ENCODE peak calls at places on chromosomes 3 and 15, in seven cellular contexts. One of them, this sample, is unnamed.

GRCh38 chr15:62391565-62392262 is 226.6 kb upstream of the C2CD4B start:
- DNase-seq in M059J: peak; percentile 48
- DNase-seq in H4: no peak
- DNase-seq in cardiac fibroblast: peak; percentile 65
- DNase-seq in midbrain: peak; percentile 43
- DNase-seq in NCI-H345: no peak
- DNase-seq in SJSA1: peak; percentile 58
- DNase-seq in this sample: peak; percentile 19

GRCh38 chr15:101050647-101051290 is 131.6 kb downstream of the LRRK1 start:
- DNase-seq in M059J: no peak
- DNase-seq in H4: no peak
- DNase-seq in cardiac fibroblast: no peak
- DNase-seq in midbrain: no peak
- DNase-seq in NCI-H345: no peak
- DNase-seq in SJSA1: peak; percentile 36
- DNase-seq in this sample: no peak

GRCh38 chr15:96347181-96348111 is 16.9 kb downstream of the NR2F2 start:
- DNase-seq in M059J: no peak
- DNase-seq in H4: no peak
- DNase-seq in cardiac fibroblast: peak; percentile 67
- DNase-seq in midbrain: peak; percentile 45
- DNase-seq in NCI-H345: no peak
- DNase-seq in SJSA1: no peak
- DNase-seq in this sample: no peak

GRCh38 chr3:194579091-194579606 is 54.1 kb downstream of the TMEM44 start:
- DNase-seq in M059J: peak; percentile 59
- DNase-seq in H4: no peak
- DNase-seq in cardiac fibroblast: peak; percentile 99
- DNase-seq in midbrain: no peak
- DNase-seq in NCI-H345: no peak
- DNase-seq in SJSA1: no peak
- DNase-seq in this sample: no peak

GRCh38 chr3:194278186-194278845 is 72.8 kb downstream of the CPN2 start:
- DNase-seq in M059J: peak; percentile 55
- DNase-seq in H4: no peak
- DNase-seq in cardiac fibroblast: no peak
- DNase-seq in midbrain: no peak
- DNase-seq in NCI-H345: no peak
- DNase-seq in SJSA1: no peak
- DNase-seq in this sample: no peak

GRCh38 chr3:190491533-190492054 is 22.3 kb upstream of the IL1RAP start:
- DNase-seq in M059J: peak; percentile 63
- DNase-seq in H4: no peak
- DNase-seq in cardiac fibroblast: no peak
- DNase-seq in midbrain: no peak
- DNase-seq in NCI-H345: peak; percentile 19
- DNase-seq in SJSA1: no peak
- DNase-seq in this sample: no peak

GRCh38 chr3:97932387-97932801 is 39.8 kb downstream of the RIOX2 start:
- DNase-seq in M059J: no peak
- DNase-seq in H4: no peak
- DNase-seq in cardiac fibroblast: peak; percentile 66
- DNase-seq in midbrain: no peak
- DNase-seq in NCI-H345: no peak
- DNase-seq in SJSA1: no peak
- DNase-seq in this sample: no peak

GRCh38 chr3:67635806-67636205 is 18.6 kb downstream of the SUCLG2 start:
- DNase-seq in M059J: peak; percentile 22
- DNase-seq in H4: no peak
- DNase-seq in cardiac fibroblast: peak; percentile 15
- DNase-seq in midbrain: no peak
- DNase-seq in NCI-H345: no peak
- DNase-seq in SJSA1: no peak
- DNase-seq in this sample: no peak

GRCh38 chr3:97138914-97139541 is 324.6 kb downstream of the EPHA6 start:
- DNase-seq in M059J: no peak
- DNase-seq in H4: peak; percentile 24
- DNase-seq in cardiac fibroblast: no peak
- DNase-seq in midbrain: no peak
- DNase-seq in NCI-H345: no peak
- DNase-seq in SJSA1: no peak
- DNase-seq in this sample: no peak

GRCh38 chr3:137217733-137218132 is 259.9 kb downstream of the IL20RB start:
- DNase-seq in M059J: no peak
- DNase-seq in H4: no peak
- DNase-seq in cardiac fibroblast: no peak
- DNase-seq in midbrain: no peak
- DNase-seq in NCI-H345: no peak
- DNase-seq in SJSA1: no peak
- DNase-seq in this sample: no peak

GRCh38 chr3:125556314-125556713 is 36.3 kb upstream of the SNX4 start:
- DNase-seq in M059J: peak; percentile 13
- DNase-seq in H4: no peak
- DNase-seq in cardiac fibroblast: peak; percentile 42
- DNase-seq in midbrain: no peak
- DNase-seq in NCI-H345: no peak
- DNase-seq in SJSA1: no peak
- DNase-seq in this sample: no peak

GRCh38 chr15:20351448-20351961 is 190.1 kb downstream of the GOLGA6L6 start:
- DNase-seq in M059J: no peak
- DNase-seq in H4: no peak
- DNase-seq in cardiac fibroblast: no peak
- DNase-seq in midbrain: no peak
- DNase-seq in NCI-H345: no peak
- DNase-seq in SJSA1: no peak
- DNase-seq in this sample: no peak

GRCh38 chr3:39267631-39268553 is 11.9 kb downstream of the CX3CR1 start:
- DNase-seq in M059J: no peak
- DNase-seq in H4: no peak
- DNase-seq in cardiac fibroblast: no peak
- DNase-seq in midbrain: no peak
- DNase-seq in NCI-H345: no peak
- DNase-seq in SJSA1: no peak
- DNase-seq in this sample: no peak

GRCh38 chr3:74601793-74602192 is 12.7 kb downstream of the CNTN3 start:
- DNase-seq in M059J: no peak
- DNase-seq in H4: no peak
- DNase-seq in cardiac fibroblast: no peak
- DNase-seq in midbrain: no peak
- DNase-seq in NCI-H345: no peak
- DNase-seq in SJSA1: no peak
- DNase-seq in this sample: no peak

GRCh38 chr3:105518806-105519418 is 152.2 kb downstream of the ALCAM start:
- DNase-seq in M059J: peak; percentile 72
- DNase-seq in H4: peak; percentile 47
- DNase-seq in cardiac fibroblast: peak; percentile 79
- DNase-seq in midbrain: peak; percentile 90
- DNase-seq in NCI-H345: peak; percentile 71
- DNase-seq in SJSA1: no peak
- DNase-seq in this sample: peak; percentile 79

GRCh38 chr3:194272861-194273266 is 78.3 kb downstream of the CPN2 start:
- DNase-seq in M059J: no peak
- DNase-seq in H4: no peak
- DNase-seq in cardiac fibroblast: peak; percentile 19
- DNase-seq in midbrain: no peak
- DNase-seq in NCI-H345: no peak
- DNase-seq in SJSA1: no peak
- DNase-seq in this sample: no peak

GRCh38 chr3:114449271-114450007 is 155.6 kb downstream of the TIGIT start:
- DNase-seq in M059J: peak; percentile 47
- DNase-seq in H4: no peak
- DNase-seq in cardiac fibroblast: no peak
- DNase-seq in midbrain: peak; percentile 52
- DNase-seq in NCI-H345: peak; percentile 40
- DNase-seq in SJSA1: no peak
- DNase-seq in this sample: peak; percentile 58

GRCh38 chr3:176872771-176873209 is 324.5 kb downstream of the TBL1XR1 start:
- DNase-seq in M059J: peak; percentile 59
- DNase-seq in H4: peak; percentile 68
- DNase-seq in cardiac fibroblast: peak; percentile 70
- DNase-seq in midbrain: peak; percentile 3
- DNase-seq in NCI-H345: peak; percentile 45
- DNase-seq in SJSA1: no peak
- DNase-seq in this sample: peak; percentile 24

GRCh38 chr15:73914145-73914544 is 12.1 kb upstream of the LOXL1 start:
- DNase-seq in M059J: no peak
- DNase-seq in H4: no peak
- DNase-seq in cardiac fibroblast: no peak
- DNase-seq in midbrain: no peak
- DNase-seq in NCI-H345: no peak
- DNase-seq in SJSA1: no peak
- DNase-seq in this sample: no peak

GRCh38 chr15:61422773-61423172 is 193.7 kb upstream of the RORA start:
- DNase-seq in M059J: no peak
- DNase-seq in H4: no peak
- DNase-seq in cardiac fibroblast: no peak
- DNase-seq in midbrain: no peak
- DNase-seq in NCI-H345: no peak
- DNase-seq in SJSA1: no peak
- DNase-seq in this sample: no peak

GRCh38 chr15:40471778-40472130 is 970 bp downstream of the CHST14 start:
- DNase-seq in M059J: peak; percentile 60
- DNase-seq in H4: no peak
- DNase-seq in cardiac fibroblast: no peak
- DNase-seq in midbrain: no peak
- DNase-seq in NCI-H345: no peak
- DNase-seq in SJSA1: no peak
- DNase-seq in this sample: peak; percentile 32

GRCh38 chr3:147619925-147620580 is 210.9 kb downstream of the ZIC1 start:
- DNase-seq in M059J: peak; percentile 5
- DNase-seq in H4: no peak
- DNase-seq in cardiac fibroblast: no peak
- DNase-seq in midbrain: no peak
- DNase-seq in NCI-H345: no peak
- DNase-seq in SJSA1: no peak
- DNase-seq in this sample: peak; percentile 47

GRCh38 chr15:43859546-43859945 is 32.7 kb downstream of the WDR76 start:
- DNase-seq in M059J: no peak
- DNase-seq in H4: no peak
- DNase-seq in cardiac fibroblast: no peak
- DNase-seq in midbrain: no peak
- DNase-seq in NCI-H345: no peak
- DNase-seq in SJSA1: no peak
- DNase-seq in this sample: no peak

GRCh38 chr15:57227181-57227580 is 149.1 kb upstream of the CGNL1 start:
- DNase-seq in M059J: no peak
- DNase-seq in H4: no peak
- DNase-seq in cardiac fibroblast: no peak
- DNase-seq in midbrain: no peak
- DNase-seq in NCI-H345: no peak
- DNase-seq in SJSA1: no peak
- DNase-seq in this sample: no peak

GRCh38 chr15:101315736-101316135 is 20.7 kb upstream of the SNRPA1 start:
- DNase-seq in M059J: no peak
- DNase-seq in H4: no peak
- DNase-seq in cardiac fibroblast: no peak
- DNase-seq in midbrain: no peak
- DNase-seq in NCI-H345: no peak
- DNase-seq in SJSA1: peak; percentile 31
- DNase-seq in this sample: no peak

GRCh38 chr15:80411788-80412288 is 7.7 kb downstream of the ARNT2 start:
- DNase-seq in M059J: no peak
- DNase-seq in H4: no peak
- DNase-seq in cardiac fibroblast: no peak
- DNase-seq in midbrain: no peak
- DNase-seq in NCI-H345: no peak
- DNase-seq in SJSA1: no peak
- DNase-seq in this sample: no peak

GRCh38 chr3:160061525-160061924 is 72.9 kb downstream of the IL12A start:
- DNase-seq in M059J: no peak
- DNase-seq in H4: no peak
- DNase-seq in cardiac fibroblast: no peak
- DNase-seq in midbrain: no peak
- DNase-seq in NCI-H345: no peak
- DNase-seq in SJSA1: no peak
- DNase-seq in this sample: no peak

This sample was measured in G401.